ENCODE peak calls at places on chromosomes 6 and 20, in four cellular contexts. P, Z, T and L are unnamed samples.

GRCh38 chr6:143336446-143337152 is 113.9 kb downstream of the ADAT2 start:
- DNase-seq in Z (peak), T (no peak), P (peak), L (peak)

GRCh38 chr6:107509506-107509905 is 19.6 kb downstream of the SOBP start:
- DNase-seq in P (peak), Z (no peak), T (no peak), L (peak)

GRCh38 chr6:81938991-81939773 is 186.7 kb upstream of the TENT5A start:
- DNase-seq in P (peak), Z (no peak), T (no peak), L (peak)

GRCh38 chr6:118705799-118706481 is 54.5 kb upstream of the CEP85L start:
- DNase-seq in T (peak), Z (peak), P (peak), L (peak)

GRCh38 chr6:88780714-88781389 is 182.6 kb downstream of the RNGTT start:
- DNase-seq in Z (peak), P (peak), T (peak), L (peak)

GRCh38 chr20:23282111-23282510 is 68.5 kb upstream of the NXT1 start:
- DNase-seq in Z (no peak), T (no peak), P (no peak), L (no peak)

GRCh38 chr20:46022411-46023147 is 6.4 kb upstream of the SLC12A5 start:
- DNase-seq in P (peak), T (peak), Z (peak), L (no peak)

GRCh38 chr6:157893238-157893637 is 70.2 kb downstream of the SNX9 start:
- DNase-seq in P (no peak), Z (no peak), T (no peak), L (no peak)

GRCh38 chr20:58021481-58021880 is 207.0 kb downstream of the ANKRD60 start:
- DNase-seq in T (no peak), P (no peak), Z (peak), L (no peak)

GRCh38 chr6:34520645-34521462 is 35.3 kb downstream of the SPDEF start:
- DNase-seq in T (no peak), P (no peak), Z (no peak), L (no peak)

GRCh38 chr6:144351338-144351737 is 66.2 kb downstream of the UTRN start:
- DNase-seq in T (no peak), P (no peak), Z (no peak), L (no peak)

GRCh38 chr6:157539900-157540752 is 159.1 kb downstream of the ZDHHC14 start:
- DNase-seq in Z (no peak), P (no peak), T (no peak), L (no peak)

GRCh38 chr6:45563092-45563491 is 185.4 kb upstream of the SUPT3H start:
- DNase-seq in Z (no peak), T (no peak), P (peak), L (peak)

GRCh38 chr6:50128420-50129005 is 78.8 kb upstream of the DEFB112 start:
- DNase-seq in P (peak), T (peak), Z (peak), L (peak)

GRCh38 chr6:138271451-138271850 is 53.2 kb upstream of the PBOV1 start:
- DNase-seq in P (no peak), T (no peak), Z (no peak), L (no peak)

GRCh38 chr6:138264372-138264880 is 46.1 kb upstream of the PBOV1 start:
- DNase-seq in P (no peak), T (no peak), Z (peak), L (no peak)

GRCh38 chr6:138266095-138266494 is 47.8 kb upstream of the PBOV1 start:
- DNase-seq in T (no peak), Z (no peak), P (no peak), L (no peak)

GRCh38 chr6:138263963-138264362 is 45.7 kb upstream of the PBOV1 start:
- DNase-seq in T (no peak), Z (no peak), P (no peak), L (no peak)

GRCh38 chr6:138267971-138268895 is 49.9 kb upstream of the PBOV1 start:
- DNase-seq in T (no peak), Z (no peak), P (no peak), L (no peak)
- H3K4me3 ChIP-seq in T (no peak), Z (no peak), P (no peak), L (no peak)

GRCh38 chr6:54238407-54238806 is 69.8 kb upstream of the TINAG start:
- DNase-seq in P (peak), Z (no peak), T (peak), L (peak)

GRCh38 chr6:54232703-54233102 is 75.5 kb upstream of the TINAG start:
- DNase-seq in T (no peak), Z (no peak), P (no peak), L (no peak)

GRCh38 chr6:54234539-54234938 is 73.7 kb upstream of the TINAG start:
- DNase-seq in T (peak), Z (no peak), P (no peak), L (no peak)

DNA sequence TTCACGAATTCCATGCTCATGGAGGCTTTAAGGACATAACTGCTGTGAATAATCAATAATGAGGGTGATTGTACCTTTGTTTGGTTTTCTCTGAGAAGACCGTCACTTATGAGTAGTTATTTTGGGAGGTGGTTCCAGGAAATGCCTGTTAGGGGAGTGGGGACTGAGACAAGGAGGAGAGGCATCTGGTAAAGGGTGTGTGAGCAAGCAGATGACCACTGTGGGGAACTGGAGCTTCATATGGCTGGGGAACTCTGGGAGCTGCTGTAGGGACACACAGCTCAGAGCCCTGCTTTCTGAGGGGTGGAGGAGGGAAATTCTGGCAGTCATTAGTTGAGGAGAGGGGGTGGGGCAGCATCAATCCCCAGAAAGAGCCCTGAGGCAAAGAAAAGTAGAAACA is 71.3 kb upstream of the TINAG start:
- DNase-seq in T (no peak), Z (no peak), P (no peak), L (no peak)
- TF ChIP-seq CTCF in T (no peak), Z (no peak), P (no peak), L (no peak)

DNA sequence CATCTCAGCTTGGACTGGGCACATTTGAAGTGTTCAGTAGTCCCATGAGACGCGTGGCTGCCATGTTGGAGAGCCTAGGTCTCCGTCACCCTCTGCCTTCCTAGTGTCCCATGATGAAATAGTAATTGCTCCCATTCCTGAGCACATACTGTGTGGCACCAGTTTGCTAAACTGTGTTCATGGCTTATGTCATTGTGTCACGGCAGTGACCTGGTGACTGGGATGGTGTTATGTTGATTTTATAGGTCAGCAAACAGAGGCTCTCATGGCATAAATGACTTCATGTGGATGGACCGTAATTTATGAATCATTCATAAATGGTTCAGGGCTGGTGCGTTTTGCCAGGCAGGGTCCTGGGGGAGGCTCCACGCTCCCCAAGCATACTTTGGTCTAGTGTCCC is 3.8 kb downstream of the BCAS4 start:
- DNase-seq in T (no peak), P (no peak), Z (peak), L (no peak)
- H3K4me3 ChIP-seq in T (no peak), P (no peak), Z (peak), L (no peak)

GRCh38 chr6:39843305-39844020 is 51.3 kb downstream of the DAAM2 start:
- DNase-seq in T (no peak), Z (no peak), P (peak), L (no peak)
- TF ChIP-seq CTCF in T (peak), Z (no peak), P (peak), L (no peak)

GRCh38 chr20:63177785-63178444 is 38.0 kb downstream of the YTHDF1 start:
- DNase-seq in P (no peak), Z (no peak), T (no peak), L (no peak)
- H3K4me3 ChIP-seq in P (no peak), Z (no peak), T (peak), L (no peak)

GRCh38 chr6:69729870-69730449 is 66.8 kb downstream of the LMBRD1 start:
- DNase-seq in Z (no peak), T (peak), P (peak), L (peak)
- TF ChIP-seq CTCF in Z (no peak), T (peak), P (no peak), L (peak)

GRCh38 chr6:32196682-32197616 is 4.5 kb upstream of the GPSM3 start:
- DNase-seq in Z (peak), P (peak), T (no peak), L (peak)

GRCh38 chr6:32194825-32195651 is 2.6 kb upstream of the GPSM3 start:
- DNase-seq in P (peak), Z (peak), T (peak), L (peak)

GRCh38 chr6:32195902-32196681 is 3.6 kb upstream of the GPSM3 start:
- DNase-seq in T (peak), P (peak), Z (peak), L (peak)

GRCh38 chr6:32194388-32194787 is 1.9 kb upstream of the GPSM3 start:
- DNase-seq in T (no peak), P (no peak), Z (no peak), L (no peak)

GRCh38 chr6:32195652-32195901 is 3.1 kb upstream of the GPSM3 start:
- DNase-seq in T (peak), P (peak), Z (peak), L (peak)
- H3K4me3 ChIP-seq in T (peak), P (no peak), Z (peak), L (no peak)

GRCh38 chr20:62114894-62115293 is 7.4 kb upstream of the LSM14B start:
- DNase-seq in T (no peak), P (no peak), Z (no peak), L (no peak)
- TF ChIP-seq CTCF in T (no peak), P (no peak), Z (no peak), L (no peak)

GRCh38 chr6:31836676-31837611 is 9.4 kb downstream of the HSPA1B start:
- DNase-seq in P (peak), Z (no peak), T (no peak), L (peak)

GRCh38 chr6:31837612-31838553 is 10.3 kb downstream of the HSPA1B start:
- DNase-seq in P (peak), T (no peak), Z (no peak), L (no peak)

GRCh38 chr6:31836036-31836675 is 8.6 kb downstream of the HSPA1B start:
- DNase-seq in Z (no peak), T (no peak), P (peak), L (no peak)

GRCh38 chr6:31842056-31842455 is 14.5 kb downstream of the HSPA1B start:
- DNase-seq in Z (peak), T (no peak), P (no peak), L (no peak)

GRCh38 chr6:31838968-31839367 is 11.4 kb downstream of the HSPA1B start:
- DNase-seq in P (no peak), T (no peak), Z (no peak), L (no peak)
- H3K4me3 ChIP-seq in P (no peak), T (no peak), Z (peak), L (no peak)